ENCODE peak calls at places on chromosomes 7 and 10, in five cellular contexts. One of them, this sample, is unnamed.

GRCh38 chr7:82755705-82756551 is 312.4 kb upstream of the CACNA2D1 start:
- DNase-seq in sigmoid colon: no peak
- DNase-seq in K562: no peak
- DNase-seq in Panc1: no peak
- DNase-seq in HL-60: no peak
- DNase-seq in this sample: no peak

GRCh38 chr7:68562323-68562899 is 1035.9 kb upstream of the AUTS2 start:
- DNase-seq in sigmoid colon: no peak
- DNase-seq in K562: no peak
- DNase-seq in Panc1: no peak
- DNase-seq in HL-60: no peak
- DNase-seq in this sample: no peak

GRCh38 chr10:11602919-11603523 is 8.4 kb downstream of the USP6NL start:
- DNase-seq in sigmoid colon: no peak
- DNase-seq in K562: no peak
- DNase-seq in Panc1: no peak
- DNase-seq in HL-60: no peak
- DNase-seq in this sample: no peak

GRCh38 chr7:140165422-140165821 is 11.4 kb downstream of the KDM7A start:
- DNase-seq in sigmoid colon: no peak
- DNase-seq in K562: no peak
- DNase-seq in Panc1: peak
- DNase-seq in HL-60: no peak
- DNase-seq in this sample: no peak

GRCh38 chr7:35617076-35617475 is 77.9 kb downstream of the HERPUD2 start:
- DNase-seq in sigmoid colon: no peak
- DNase-seq in K562: no peak
- DNase-seq in Panc1: no peak
- DNase-seq in HL-60: no peak
- DNase-seq in this sample: no peak

GRCh38 chr10:80509403-80510161 is 28.1 kb upstream of the SH2D4B start:
- DNase-seq in sigmoid colon: peak
- DNase-seq in K562: no peak
- DNase-seq in Panc1: no peak
- DNase-seq in HL-60: no peak
- DNase-seq in this sample: no peak

GRCh38 chr7:94003446-94004023 is 620 bp downstream of the BET1 start:
- DNase-seq in sigmoid colon: no peak
- DNase-seq in K562: peak
- DNase-seq in Panc1: no peak
- DNase-seq in HL-60: no peak
- DNase-seq in this sample: no peak

GRCh38 chr10:77580500-77580899 is 57.1 kb downstream of the KCNMA1 start:
- DNase-seq in sigmoid colon: peak
- DNase-seq in K562: no peak
- DNase-seq in Panc1: no peak
- DNase-seq in HL-60: no peak
- DNase-seq in this sample: no peak

GRCh38 chr7:135321556-135321955 is 87.9 kb downstream of the STRA8 start:
- DNase-seq in sigmoid colon: no peak
- DNase-seq in K562: no peak
- DNase-seq in Panc1: no peak
- DNase-seq in HL-60: no peak
- DNase-seq in this sample: no peak

GRCh38 chr10:121302541-121303180 is 295.6 kb downstream of the FGFR2 start:
- DNase-seq in sigmoid colon: no peak
- DNase-seq in K562: no peak
- DNase-seq in Panc1: no peak
- DNase-seq in HL-60: no peak
- DNase-seq in this sample: no peak

GRCh38 chr10:72061491-72061890 is 26.9 kb downstream of the SPOCK2 start:
- DNase-seq in sigmoid colon: no peak
- DNase-seq in K562: peak
- DNase-seq in Panc1: no peak
- DNase-seq in HL-60: no peak
- DNase-seq in this sample: no peak

GRCh38 chr7:158174947-158175346 is 412.7 kb downstream of the PTPRN2 start:
- DNase-seq in sigmoid colon: no peak
- DNase-seq in K562: no peak
- DNase-seq in Panc1: no peak
- DNase-seq in HL-60: no peak
- DNase-seq in this sample: no peak

GRCh38 chr7:54339074-54339473 is 203.1 kb upstream of the VSTM2A start:
- DNase-seq in sigmoid colon: no peak
- DNase-seq in K562: no peak
- DNase-seq in Panc1: no peak
- DNase-seq in HL-60: no peak
- DNase-seq in this sample: no peak

GRCh38 chr7:46123-46829 is 146.1 kb upstream of the FAM20C start:
- DNase-seq in sigmoid colon: peak
- DNase-seq in K562: no peak
- DNase-seq in Panc1: no peak
- DNase-seq in HL-60: no peak
- DNase-seq in this sample: no peak

GRCh38 chr10:60296073-60296472 is 93.6 kb downstream of the ANK3 start:
- DNase-seq in sigmoid colon: no peak
- DNase-seq in K562: no peak
- DNase-seq in Panc1: no peak
- DNase-seq in HL-60: no peak
- DNase-seq in this sample: no peak

GRCh38 chr7:150365673-150366398 is 2.8 kb upstream of the REPIN1 start:
- DNase-seq in sigmoid colon: peak
- DNase-seq in K562: no peak
- DNase-seq in Panc1: no peak
- DNase-seq in HL-60: no peak
- DNase-seq in this sample: no peak

GRCh38 chr10:6642881-6643280 is 62.8 kb upstream of the PRKCQ start:
- DNase-seq in sigmoid colon: no peak
- DNase-seq in K562: no peak
- DNase-seq in Panc1: no peak
- DNase-seq in HL-60: no peak
- DNase-seq in this sample: no peak

GRCh38 chr10:75507469-75507868 is 76.0 kb downstream of the LRMDA start:
- DNase-seq in sigmoid colon: no peak
- DNase-seq in K562: no peak
- DNase-seq in Panc1: no peak
- DNase-seq in HL-60: no peak
- DNase-seq in this sample: no peak

GRCh38 chr7:2528481-2529095 is 9.0 kb downstream of the LFNG start:
- DNase-seq in sigmoid colon: no peak
- DNase-seq in K562: no peak
- DNase-seq in Panc1: no peak
- DNase-seq in HL-60: no peak
- DNase-seq in this sample: no peak

GRCh38 chr7:763762-764161 is 36.7 kb upstream of the PRKAR1B start:
- DNase-seq in sigmoid colon: no peak
- DNase-seq in K562: no peak
- DNase-seq in Panc1: no peak
- DNase-seq in HL-60: no peak
- DNase-seq in this sample: no peak

GRCh38 chr7:66075590-66076458 is at the start of gene ASL:
- DNase-seq in sigmoid colon: peak
- DNase-seq in K562: peak
- DNase-seq in Panc1: no peak
- DNase-seq in HL-60: peak
- DNase-seq in this sample: peak

GRCh38 chr7:158684329-158684728 is 20.3 kb downstream of the NCAPG2 start:
- DNase-seq in sigmoid colon: no peak
- DNase-seq in K562: no peak
- DNase-seq in Panc1: no peak
- DNase-seq in HL-60: no peak
- DNase-seq in this sample: no peak

GRCh38 chr7:46908770-46909169 is 673.1 kb downstream of the TNS3 start:
- DNase-seq in sigmoid colon: no peak
- DNase-seq in K562: no peak
- DNase-seq in Panc1: no peak
- DNase-seq in HL-60: no peak
- DNase-seq in this sample: no peak

GRCh38 chr7:104900525-104900924 is 113.5 kb upstream of the KMT2E start:
- DNase-seq in sigmoid colon: no peak
- DNase-seq in K562: peak
- DNase-seq in Panc1: no peak
- DNase-seq in HL-60: no peak
- DNase-seq in this sample: no peak

GRCh38 chr7:152435384-152436278 is at the start of gene KMT2C:
- DNase-seq in sigmoid colon: peak
- DNase-seq in K562: peak
- DNase-seq in Panc1: no peak
- DNase-seq in HL-60: no peak
- DNase-seq in this sample: peak

GRCh38 chr7:152430857-152431256 is 4.9 kb downstream of the KMT2C start:
- DNase-seq in sigmoid colon: no peak
- DNase-seq in K562: no peak
- DNase-seq in Panc1: no peak
- DNase-seq in HL-60: no peak
- DNase-seq in this sample: no peak

GRCh38 chr7:152442330-152442835 is 6.6 kb upstream of the KMT2C start:
- DNase-seq in sigmoid colon: no peak
- DNase-seq in K562: no peak
- DNase-seq in Panc1: no peak
- DNase-seq in HL-60: no peak
- DNase-seq in this sample: no peak

DNA sequence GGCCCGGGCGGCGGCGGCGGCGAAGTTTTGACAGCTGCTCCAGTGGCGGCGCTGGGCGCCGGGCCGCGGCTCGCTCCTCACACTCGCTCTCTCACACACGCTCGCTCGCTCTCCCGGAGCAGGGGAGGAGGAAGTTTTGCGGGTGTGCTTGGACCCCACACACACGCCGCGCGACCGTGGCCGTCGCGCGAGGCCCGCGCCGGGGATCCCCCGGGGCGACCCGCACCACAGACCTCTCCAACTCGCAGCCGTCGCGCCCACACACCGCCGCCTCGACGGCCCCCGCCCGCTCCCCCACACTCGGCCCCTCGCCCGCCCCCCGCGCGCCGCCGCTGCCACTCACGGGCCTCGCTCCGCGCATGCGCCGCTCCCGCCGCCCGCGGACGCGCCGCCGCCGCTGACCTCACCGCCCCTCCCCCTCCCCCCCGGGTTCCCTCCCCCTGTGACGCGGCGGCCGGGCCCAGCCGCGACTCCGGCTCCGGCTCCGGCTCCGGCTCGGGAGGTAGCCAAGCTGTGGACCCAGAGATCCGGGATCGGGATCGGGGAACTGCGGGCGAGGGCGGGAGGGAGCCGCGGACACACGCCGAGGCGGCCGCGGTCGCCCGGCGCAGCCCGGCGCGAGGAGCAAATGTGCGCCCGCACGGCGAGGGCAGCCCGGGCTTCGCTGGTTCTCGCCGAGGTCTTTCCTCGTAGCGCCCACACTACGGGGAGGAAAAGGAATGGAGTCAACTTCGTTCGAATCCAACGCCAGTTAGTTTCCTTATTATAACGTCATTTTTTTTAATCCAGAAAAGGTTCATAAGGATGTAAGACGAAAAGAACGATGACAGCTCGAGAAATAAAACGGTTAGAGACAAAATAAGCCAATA is 710 bp upstream of the KMT2C start:
- DNase-seq in sigmoid colon: peak
- DNase-seq in K562: peak
- DNase-seq in Panc1: peak
- DNase-seq in HL-60: peak
- DNase-seq in this sample: peak
- TF ChIP-seq POLR2AphosphoS5 in sigmoid colon: peak
- TF ChIP-seq POLR2AphosphoS5 in K562: peak
- TF ChIP-seq POLR2AphosphoS5 in Panc1: peak
- TF ChIP-seq POLR2AphosphoS5 in HL-60: peak
- TF ChIP-seq POLR2AphosphoS5 in this sample: peak

DNA sequence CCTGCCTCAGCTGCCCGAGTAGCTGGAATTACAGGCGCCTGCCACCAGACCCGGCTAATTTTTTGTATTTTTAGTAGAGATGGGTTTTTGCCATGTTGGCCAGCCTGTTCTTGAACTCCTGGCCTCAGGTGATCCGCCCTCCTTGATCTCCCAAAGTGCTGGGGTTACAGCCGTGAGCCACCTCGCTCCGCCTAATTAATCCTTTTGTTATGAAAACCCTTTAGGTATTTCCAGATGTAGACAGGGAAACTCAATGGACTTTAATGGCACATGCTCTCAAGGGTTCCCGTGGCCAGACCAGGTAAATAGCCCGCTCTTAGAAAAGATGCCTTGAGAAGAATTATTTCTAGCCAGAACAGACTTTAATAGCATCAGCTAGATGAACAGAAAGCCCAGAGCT is 19.7 kb upstream of the EXOC4 start:
- DNase-seq in sigmoid colon: no peak
- DNase-seq in K562: no peak
- DNase-seq in Panc1: no peak
- DNase-seq in HL-60: no peak
- DNase-seq in this sample: no peak
- TF ChIP-seq CTCF in sigmoid colon: no peak
- TF ChIP-seq CTCF in K562: no peak
- TF ChIP-seq CTCF in Panc1: no peak
- TF ChIP-seq CTCF in HL-60: no peak
- TF ChIP-seq CTCF in this sample: no peak

GRCh38 chr7:154967581-154967980 is 35.3 kb downstream of the PAXIP1 start:
- DNase-seq in sigmoid colon: no peak
- DNase-seq in K562: no peak
- DNase-seq in Panc1: no peak
- DNase-seq in HL-60: no peak
- DNase-seq in this sample: no peak

GRCh38 chr7:154973381-154973780 is 29.5 kb downstream of the PAXIP1 start:
- DNase-seq in sigmoid colon: no peak
- DNase-seq in K562: no peak
- DNase-seq in Panc1: no peak
- DNase-seq in HL-60: no peak
- DNase-seq in this sample: no peak

GRCh38 chr7:154965014-154965413 is 37.9 kb downstream of the PAXIP1 start:
- DNase-seq in sigmoid colon: no peak
- DNase-seq in K562: no peak
- DNase-seq in Panc1: no peak
- DNase-seq in HL-60: no peak
- DNase-seq in this sample: no peak

DNA sequence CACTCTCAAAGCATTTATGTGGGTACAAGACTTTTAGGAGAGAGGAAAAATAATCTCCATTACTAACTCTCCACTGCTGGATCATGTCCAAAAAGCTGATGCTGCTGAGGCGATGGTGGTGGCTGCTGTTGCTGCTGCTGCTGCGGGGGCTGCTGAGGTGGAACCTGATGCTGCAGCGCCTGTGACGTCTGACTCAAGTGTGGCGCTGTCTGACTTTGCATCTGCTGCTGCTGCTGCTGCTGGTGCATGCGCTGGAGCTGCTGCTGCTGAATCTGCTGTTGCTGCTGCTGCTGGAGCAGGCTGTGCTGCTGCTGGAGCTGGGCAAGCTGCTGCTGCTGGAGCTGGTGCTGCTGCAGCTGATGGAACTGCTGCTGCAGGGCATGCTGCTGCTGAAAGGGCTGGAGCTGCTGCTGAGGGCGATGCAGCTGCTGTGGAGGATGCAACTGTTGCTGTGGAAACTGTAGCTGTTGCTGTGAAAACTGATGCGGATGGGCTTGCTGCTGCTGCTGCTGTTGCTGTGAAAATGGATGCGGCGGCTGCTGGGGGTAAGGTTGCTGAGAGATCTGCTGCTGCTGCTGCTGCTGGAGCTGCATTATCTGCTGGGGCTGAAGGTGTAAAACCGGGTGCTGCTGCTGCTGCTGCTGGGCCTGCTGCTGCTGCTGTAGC is 34.5 kb downstream of the PAXIP1 start:
- DNase-seq in sigmoid colon: no peak
- DNase-seq in K562: no peak
- DNase-seq in Panc1: no peak
- DNase-seq in HL-60: no peak
- DNase-seq in this sample: no peak
- TF ChIP-seq POLR2AphosphoS5 in sigmoid colon: no peak
- TF ChIP-seq POLR2AphosphoS5 in K562: no peak
- TF ChIP-seq POLR2AphosphoS5 in Panc1: no peak
- TF ChIP-seq POLR2AphosphoS5 in HL-60: no peak
- TF ChIP-seq POLR2AphosphoS5 in this sample: no peak

GRCh38 chr10:112344261-112344660 is 29.7 kb upstream of the ACSL5 start:
- DNase-seq in sigmoid colon: no peak
- DNase-seq in K562: no peak
- DNase-seq in Panc1: no peak
- DNase-seq in HL-60: no peak
- DNase-seq in this sample: no peak
- TF ChIP-seq CTCF in sigmoid colon: no peak
- TF ChIP-seq CTCF in K562: no peak
- TF ChIP-seq CTCF in Panc1: no peak
- TF ChIP-seq CTCF in HL-60: no peak
- TF ChIP-seq CTCF in this sample: no peak